ENCODE peak calls at places on chromosomes 5 and 9, in four cellular contexts. F is H1, D is K562, A is HCT116. K is an unnamed sample.

GRCh38 chr9:109274768-109275596 is 45.9 kb downstream of the EPB41L4B start:
- DNase-seq in F (no peak), D (no peak), A (no peak), K (no peak)

GRCh38 chr9:42378418-42378815 is 195.0 kb downstream of the SPATA31A6 start:
- DNase-seq in F (no peak), D (no peak), A (no peak), K (no peak)

GRCh38 chr9:87872079-87872624 is 10.5 kb upstream of the SPATA31E1 start:
- DNase-seq in F (peak; percentile 40), D (no peak), A (no peak), K (no peak)

GRCh38 chr9:110370316-110370715 is 32.7 kb upstream of the TXNDC8 start:
- DNase-seq in F (no peak), D (peak; percentile 38), A (no peak), K (no peak)

GRCh38 chr9:124285903-124286291 is 28.1 kb downstream of the NEK6 start:
- DNase-seq in F (no peak), D (peak; percentile 36), A (no peak), K (peak; percentile 70)

GRCh38 chr9:111399772-111400563 is 69.9 kb upstream of the OR2K2 start:
- DNase-seq in F (peak; percentile 51), D (peak; percentile 10), A (peak; percentile 33), K (no peak)

GRCh38 chr5:90479611-90480385 is 5.1 kb downstream of the POLR3G start:
- DNase-seq in F (no peak), D (no peak), A (no peak), K (no peak)

GRCh38 chr5:35239911-35240610 is 9.8 kb upstream of the PRLR start:
- DNase-seq in F (no peak), D (no peak), A (no peak), K (no peak)

GRCh38 chr9:75851917-75852316 is 38.6 kb upstream of the PCSK5 start:
- DNase-seq in F (no peak), D (no peak), A (no peak), K (no peak)

GRCh38 chr5:27944471-27944870 is 906.1 kb upstream of the CDH9 start:
- DNase-seq in F (no peak), D (no peak), A (no peak), K (no peak)

GRCh38 chr9:71643330-71643729 is 125.0 kb downstream of the CEMIP2 start:
- DNase-seq in F (no peak), D (no peak), A (no peak), K (no peak)

GRCh38 chr9:72384710-72385475 is 19.9 kb upstream of the ZFAND5 start:
- DNase-seq in F (no peak), D (no peak), A (no peak), K (no peak)

GRCh38 chr9:128245293-128246151 is 30.3 kb downstream of the GOLGA2 start:
- DNase-seq in F (no peak), D (peak; percentile 59), A (no peak), K (no peak)

GRCh38 chr5:148482697-148483462 is 99.1 kb downstream of the FBXO38 start:
- DNase-seq in F (peak; percentile 92), D (peak; percentile 77), A (peak; percentile 44), K (peak; percentile 1)

GRCh38 chr9:19057033-19057432 is 7.8 kb downstream of the RRAGA start:
- DNase-seq in F (no peak), D (no peak), A (no peak), K (no peak)

GRCh38 chr5:113063927-113064326 is 87.3 kb downstream of the DCP2 start:
- DNase-seq in F (no peak), D (no peak), A (no peak), K (no peak)

GRCh38 chr5:108541816-108542215 is 159.9 kb upstream of the FBXL17 start:
- DNase-seq in F (no peak), D (no peak), A (no peak), K (no peak)

GRCh38 chr9:79567671-79568098 is 4.1 kb upstream of the TLE4 start:
- DNase-seq in F (no peak), D (no peak), A (no peak), K (no peak)

GRCh38 chr5:108379722-108380530 is 2.0 kb downstream of the FBXL17 start:
- DNase-seq in F (no peak), D (no peak), A (no peak), K (no peak)

GRCh38 chr5:54274944-54275343 is 35.4 kb downstream of the ARL15 start:
- DNase-seq in F (no peak), D (no peak), A (no peak), K (no peak)

GRCh38 chr5:74422671-74423070 is 217.9 kb downstream of the ENC1 start:
- DNase-seq in F (no peak), D (no peak), A (no peak), K (no peak)

GRCh38 chr5:37187465-37187977 is 61.7 kb downstream of the CPLANE1 start:
- DNase-seq in F (no peak), D (no peak), A (no peak), K (no peak)

GRCh38 chr5:147481376-147481775 is 28.5 kb downstream of the DPYSL3 start:
- DNase-seq in F (no peak), D (no peak), A (no peak), K (no peak)

GRCh38 chr5:10301842-10302610 is 5.7 kb downstream of the CMBL start:
- DNase-seq in F (no peak), D (no peak), A (no peak), K (no peak)

GRCh38 chr5:16588434-16589214 is 28.2 kb downstream of the RETREG1 start:
- DNase-seq in F (no peak), D (no peak), A (no peak), K (no peak)

GRCh38 chr5:123807177-123807900 is 295.4 kb downstream of the CSNK1G3 start:
- DNase-seq in F (no peak), D (no peak), A (no peak), K (no peak)

GRCh38 chr5:81213070-81213469 is 20.1 kb upstream of the CKMT2 start:
- DNase-seq in F (no peak), D (no peak), A (no peak), K (no peak)

DNA sequence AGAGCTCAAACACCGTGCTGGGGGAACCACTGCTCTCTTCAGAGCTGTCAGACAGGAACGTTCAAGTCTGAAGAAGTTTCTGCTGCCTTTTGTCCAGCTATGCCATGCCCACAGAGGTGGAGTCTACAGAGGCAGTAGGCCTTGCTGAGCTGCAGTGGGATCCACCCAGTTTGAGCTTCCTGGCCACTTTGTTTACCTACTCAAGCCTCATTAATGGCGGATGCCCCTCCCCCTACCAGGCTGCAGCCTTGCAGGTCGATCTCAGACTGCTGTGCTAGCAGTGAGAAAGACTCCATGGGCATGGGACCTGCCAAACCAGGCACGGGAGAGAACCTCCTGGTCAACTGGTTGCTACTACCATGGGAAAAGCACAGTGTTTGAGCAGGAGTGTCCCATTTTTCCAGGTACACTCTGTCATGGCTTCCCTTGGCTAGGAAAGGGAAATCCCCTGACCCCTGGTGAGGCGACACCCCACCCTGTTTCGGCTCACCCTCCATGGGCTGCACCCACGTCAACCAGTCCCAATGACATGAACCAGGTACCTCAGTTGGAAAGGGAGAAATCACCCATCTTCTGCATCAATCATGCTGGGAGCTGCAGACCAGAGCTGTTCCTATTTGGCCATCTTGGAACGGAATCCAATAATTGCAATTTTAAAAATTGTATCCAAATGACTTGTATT is 246.9 kb upstream of the ADAMTS16 start:
- DNase-seq in F (no peak), D (no peak), A (no peak), K (no peak)
- TF ChIP-seq POLR2A in F (no peak), D (no peak), A (no peak), K (no peak)

DNA sequence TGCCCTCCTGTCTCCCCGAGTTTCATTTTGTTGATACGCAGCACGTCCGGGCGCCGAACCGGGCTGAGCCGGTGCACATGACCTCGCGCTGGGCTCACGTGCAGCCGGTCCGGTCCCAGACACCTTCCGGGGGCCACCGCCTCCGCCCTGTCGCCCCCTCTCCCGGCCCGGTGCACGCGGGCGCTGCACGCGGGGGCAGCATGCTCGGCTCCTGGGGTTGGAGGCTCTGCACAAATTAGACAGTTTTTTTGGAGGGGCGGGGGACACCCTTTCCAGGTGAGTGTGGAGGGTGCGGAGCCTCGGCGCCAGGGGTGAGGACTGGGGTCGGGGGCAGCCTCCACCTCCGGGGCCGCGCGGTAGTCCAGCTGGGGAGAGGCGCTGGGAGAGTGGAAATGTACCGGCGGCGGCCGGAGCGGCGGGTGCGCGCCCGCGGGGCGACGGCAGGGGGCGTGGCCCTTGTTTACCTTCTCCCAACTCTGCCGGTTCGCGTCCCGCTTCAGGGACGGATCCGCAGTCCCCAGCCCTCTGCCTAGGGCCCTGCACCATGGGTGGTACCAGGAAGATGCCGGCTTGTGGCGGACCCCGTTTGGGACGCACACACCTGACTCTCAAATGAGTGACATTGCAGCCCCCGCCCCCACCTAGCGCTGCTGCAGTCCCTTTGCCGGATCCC is 1.1 kb downstream of the JADE2 start:
- DNase-seq in F (no peak), D (peak; percentile 84), A (peak; percentile 84), K (no peak)
- H3K4me1 ChIP-seq in F (peaks cover 29% of the 10 kb centered on the region), D (peaks cover 14% of the 10 kb centered on the region), A (peaks cover 24% of the 10 kb centered on the region), K (peaks cover 7% of the 10 kb centered on the region)

GRCh38 chr5:57332350-57332749 is 150.3 kb downstream of the ACTBL2 start:
- DNase-seq in F (no peak), D (no peak), A (no peak), K (no peak)
- TF ChIP-seq EGR1 in F (no peak), D (no peak), A (no peak), K (no peak)

GRCh38 chr9:35115680-35116538 is at the start of gene ATOSB:
- DNase-seq in F (peak; percentile 99), D (peak; percentile 89), A (peak; percentile 93), K (peak; percentile 72)
- TF ChIP-seq POLR2A in F (no peak), D (peak; percentile 50), A (no peak), K (peak; percentile 56)

GRCh38 chr9:136142416-136142800 is 23.7 kb upstream of the TMEM250 start:
- DNase-seq in F (peak; percentile 54), D (no peak), A (no peak), K (no peak)
- H3K4me1 ChIP-seq in F (peaks cover 3% of the 10 kb centered on the region), D (no peaks in the 10 kb centered on the region), A (peaks cover 1% of the 10 kb centered on the region), K (no peaks in the 10 kb centered on the region)

DNA sequence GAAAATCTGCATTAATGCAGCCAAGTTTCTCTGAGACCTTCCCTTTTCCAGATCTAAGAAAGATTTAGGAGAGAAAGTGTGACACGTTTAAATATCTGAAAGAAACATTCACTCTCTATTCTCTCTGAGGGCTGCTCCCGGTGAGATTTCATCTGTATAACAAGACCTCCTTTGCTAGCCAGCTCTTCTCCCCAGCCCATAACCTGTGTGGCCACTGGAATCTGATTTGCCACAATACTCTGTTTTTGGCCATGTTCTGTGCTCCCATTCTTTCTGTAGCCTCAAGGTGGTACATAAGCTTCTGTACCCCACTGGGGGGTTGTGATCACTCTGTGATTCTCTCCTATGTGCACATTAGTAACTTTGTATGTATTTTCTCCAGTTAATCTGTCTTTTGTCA is 291.0 kb upstream of the SEMA6A start:
- DNase-seq in F (no peak), D (no peak), A (no peak), K (no peak)
- TF ChIP-seq EGR1 in F (no peak), D (no peak), A (no peak), K (no peak)

DNA sequence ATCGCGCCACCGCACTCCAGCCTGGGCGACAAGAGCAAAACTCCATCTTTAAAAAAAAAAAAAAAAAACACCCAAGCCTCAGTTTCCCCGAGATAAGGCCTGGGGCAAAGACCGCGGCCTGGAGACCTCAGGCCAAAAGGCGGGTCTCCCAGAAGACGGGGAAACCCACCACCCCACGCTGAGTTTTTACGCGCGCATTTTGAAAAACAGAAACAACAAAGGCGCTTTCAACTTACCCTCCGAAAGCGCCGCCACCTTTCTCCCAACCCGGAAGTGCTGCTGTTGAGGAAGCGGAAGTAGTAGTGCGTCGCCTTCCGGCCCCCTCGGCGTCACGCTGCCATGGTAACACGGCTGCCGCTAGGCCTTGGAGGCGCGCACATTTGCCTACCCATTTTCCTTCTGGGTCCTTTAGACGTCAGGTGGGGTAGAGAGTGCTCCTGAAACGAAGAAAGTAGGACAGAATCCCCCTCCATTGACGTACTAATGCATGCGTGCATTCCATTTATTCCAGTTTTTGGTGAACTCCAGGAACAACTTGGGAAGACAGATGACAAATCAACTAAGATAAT is at the start of gene TTF1:
- DNase-seq in F (peak; percentile 90), D (peak; percentile 94), A (peak; percentile 83), K (peak; percentile 77)
- TF ChIP-seq POLR2A in F (peak; percentile 75), D (peak; percentile 84), A (no peak), K (peak; percentile 68)

GRCh38 chr5:142313693-142314092 is 11.1 kb downstream of the SPRY4 start:
- DNase-seq in F (no peak), D (no peak), A (no peak), K (no peak)
- H3K4me1 ChIP-seq in F (peaks cover 2% of the 10 kb centered on the region), D (no peaks in the 10 kb centered on the region), A (peaks cover 32% of the 10 kb centered on the region), K (peaks cover 13% of the 10 kb centered on the region)